ENCODE peak calls at places on chromosomes 7 and 10, in seven cellular contexts. X, Z, B, L, H, F and I are unnamed samples.

GRCh38 chr7:44281811-44282600 is 43.4 kb downstream of the CAMK2B start:
- DNase-seq in H (peak), L (peak), B (peak), F (no peak), X (no peak), Z (no peak), I (no peak)

GRCh38 chr7:66779669-66780408 is 39.3 kb downstream of the RABGEF1 start:
- DNase-seq in H (no peak), Z (peak), F (no peak), B (no peak), X (no peak), L (no peak), I (no peak)

GRCh38 chr7:26013551-26014083 is 138.4 kb upstream of the NFE2L3 start:
- DNase-seq in Z (no peak), F (no peak), X (no peak), B (no peak), L (no peak), H (no peak), I (no peak)

GRCh38 chr10:13450078-13450477 is 78.7 kb downstream of the BEND7 start:
- DNase-seq in L (no peak), B (no peak), X (peak), Z (peak), F (no peak), H (no peak), I (peak)

GRCh38 chr7:4607321-4607729 is 74.8 kb upstream of the FOXK1 start:
- DNase-seq in B (no peak), X (no peak), L (no peak), Z (no peak), F (no peak), H (no peak), I (no peak)

GRCh38 chr10:4260483-4260882 is 475.5 kb upstream of the KLF6 start:
- DNase-seq in X (no peak), B (no peak), F (no peak), H (no peak), L (no peak), Z (no peak), I (no peak)

GRCh38 chr7:92569137-92569536 is 21.1 kb downstream of the FAM133B start:
- DNase-seq in H (no peak), B (no peak), Z (no peak), F (no peak), X (no peak), L (no peak), I (no peak)

GRCh38 chr7:66418537-66418936 is 210.1 kb upstream of the KCTD7 start:
- DNase-seq in H (no peak), B (no peak), X (no peak), L (no peak), Z (no peak), F (no peak), I (no peak)

GRCh38 chr7:66146701-66147100 is 32.1 kb downstream of the CRCP start:
- DNase-seq in L (no peak), Z (no peak), X (no peak), H (no peak), B (no peak), F (no peak), I (peak)

GRCh38 chr10:44801383-44802327 is 109.5 kb upstream of the TMEM72 start:
- DNase-seq in F (no peak), H (no peak), B (peak), Z (peak), X (no peak), L (no peak), I (peak)

GRCh38 chr10:3000063-3000462 is 67.3 kb upstream of the PFKP start:
- DNase-seq in L (no peak), H (no peak), F (no peak), Z (no peak), X (no peak), B (no peak), I (no peak)

GRCh38 chr7:122638459-122638858 is 60.5 kb downstream of the RNF133 start:
- DNase-seq in L (no peak), Z (no peak), X (no peak), B (no peak), F (no peak), H (no peak), I (no peak)

GRCh38 chr10:116490028-116490662 is 55.6 kb upstream of the PNLIP start:
- DNase-seq in F (no peak), B (no peak), Z (no peak), L (no peak), H (no peak), X (no peak), I (peak)

GRCh38 chr7:88771417-88771816 is 11.9 kb downstream of the ZNF804B start:
- DNase-seq in F (no peak), X (no peak), Z (no peak), B (no peak), L (no peak), H (no peak), I (no peak)

GRCh38 chr10:101112799-101113594 is 18.1 kb upstream of the TLX1 start:
- DNase-seq in X (no peak), L (no peak), F (no peak), B (no peak), Z (no peak), H (no peak), I (no peak)

GRCh38 chr10:127427926-127428325 is 121.2 kb upstream of the NPS start:
- DNase-seq in F (no peak), L (no peak), B (no peak), H (no peak), X (no peak), Z (no peak), I (no peak)

GRCh38 chr7:125605241-125605640 is 675.6 kb upstream of the POT1 start:
- DNase-seq in Z (no peak), F (no peak), B (no peak), L (no peak), X (no peak), H (no peak), I (no peak)

GRCh38 chr7:125241548-125241947 is 311.9 kb upstream of the POT1 start:
- DNase-seq in Z (no peak), B (no peak), L (no peak), F (no peak), X (no peak), H (no peak), I (no peak)

GRCh38 chr7:10300557-10300956 is 673.1 kb upstream of the PHF14 start:
- DNase-seq in L (no peak), X (no peak), B (no peak), F (no peak), H (no peak), Z (no peak), I (no peak)

GRCh38 chr7:40200791-40201190 is 66.0 kb downstream of the SUGCT start:
- DNase-seq in X (no peak), H (no peak), B (no peak), Z (no peak), F (no peak), L (no peak), I (peak)

GRCh38 chr7:133344275-133344674 is 91.4 kb downstream of the EXOC4 start:
- DNase-seq in Z (no peak), H (no peak), F (no peak), X (no peak), B (no peak), L (no peak), I (peak)

GRCh38 chr7:127738859-127739258 is 86.9 kb downstream of the SND1 start:
- DNase-seq in F (no peak), Z (no peak), L (no peak), H (no peak), X (no peak), B (no peak), I (no peak)

GRCh38 chr7:47088329-47089067 is 493.4 kb downstream of the TNS3 start:
- DNase-seq in B (peak), L (peak), Z (peak), X (no peak), H (peak), F (no peak), I (peak)

GRCh38 chr10:115772606-115773005 is 500.4 kb downstream of the GFRA1 start:
- DNase-seq in Z (peak), L (no peak), H (no peak), F (no peak), B (no peak), X (no peak), I (peak)

GRCh38 chr7:122942765-122943164 is 52.7 kb downstream of the TAS2R16 start:
- DNase-seq in X (no peak), L (no peak), F (no peak), H (no peak), Z (no peak), B (no peak), I (no peak)

GRCh38 chr10:59971915-59972314 is 65.6 kb upstream of the CCDC6 start:
- DNase-seq in Z (no peak), L (no peak), X (no peak), F (no peak), H (no peak), B (no peak), I (peak)

GRCh38 chr7:130891254-130892094 is 157.5 kb upstream of the KLF14 start:
- DNase-seq in F (no peak), X (no peak), H (peak), B (peak), Z (no peak), L (no peak), I (peak)

GRCh38 chr10:131487822-131488221 is 176.3 kb upstream of the TCERG1L start:
- DNase-seq in F (no peak), H (no peak), L (no peak), B (no peak), X (no peak), Z (no peak), I (no peak)

GRCh38 chr10:80275756-80276155 is 13.7 kb downstream of the MAT1A start:
- DNase-seq in F (no peak), X (no peak), L (no peak), H (no peak), B (no peak), Z (no peak), I (peak)

GRCh38 chr7:35036361-35037171 is 719 bp downstream of the DPY19L1 start:
- DNase-seq in H (peak), Z (peak), B (peak), F (peak), L (peak), X (no peak), I (peak)

GRCh38 chr10:62027841-62028501 is 126.5 kb downstream of the ARID5B start:
- DNase-seq in Z (no peak), F (no peak), B (no peak), X (no peak), H (no peak), L (no peak), I (no peak)

GRCh38 chr7:149824301-149824741 is 13.9 kb upstream of the ZNF862 start:
- DNase-seq in L (no peak), Z (no peak), B (peak), X (no peak), H (no peak), F (no peak), I (no peak)

GRCh38 chr7:88516424-88516823 is 209.7 kb upstream of the STEAP4 start:
- DNase-seq in H (no peak), L (no peak), F (no peak), Z (no peak), X (no peak), B (no peak), I (no peak)

GRCh38 chr10:22737587-22737986 is 23.2 kb upstream of the PIP4K2A start:
- DNase-seq in B (no peak), H (no peak), F (no peak), Z (peak), X (peak), L (no peak), I (peak)